ENCODE peak calls at places on chromosomes 12 and 14, in eight cellular contexts. One of them, this sample, is unnamed.

GRCh38 chr14:89351958-89352404 is 65.1 kb downstream of the FOXN3 start:
- DNase-seq in cardiac fibroblast: no peak
- DNase-seq in right lobe of liver: no peak
- DNase-seq in HTR-8/SVneo: no peak
- DNase-seq in stimulated activated CD4-positive, alpha-beta T cell treated with anti-CD3 and anti-CD28 coated beads, Interleukin-1b, Interleukin-23, amount 100 ng/mL, for 24 hours: no peak
- DNase-seq in progenitor cell of endocrine pancreas: no peak
- DNase-seq in central memory CD4-positive, alpha-beta T cell: no peak
- DNase-seq in T-cell: no peak
- DNase-seq in this sample: peak; percentile 38

GRCh38 chr12:56836317-56836716 is 73.2 kb downstream of the HSD17B6 start:
- DNase-seq in central memory CD4-positive, alpha-beta T cell: no peak
- DNase-seq in HTR-8/SVneo: no peak
- DNase-seq in T-cell: no peak
- DNase-seq in cardiac fibroblast: peak; percentile 68
- DNase-seq in progenitor cell of endocrine pancreas: no peak
- DNase-seq in right lobe of liver: no peak
- DNase-seq in stimulated activated CD4-positive, alpha-beta T cell treated with anti-CD3 and anti-CD28 coated beads, Interleukin-1b, Interleukin-23, amount 100 ng/mL, for 24 hours: no peak
- DNase-seq in this sample: no peak

GRCh38 chr12:100128509-100128908 is 14.2 kb downstream of the BLTP3B start:
- DNase-seq in cardiac fibroblast: peak; percentile 73
- DNase-seq in central memory CD4-positive, alpha-beta T cell: no peak
- DNase-seq in right lobe of liver: no peak
- DNase-seq in stimulated activated CD4-positive, alpha-beta T cell treated with anti-CD3 and anti-CD28 coated beads, Interleukin-1b, Interleukin-23, amount 100 ng/mL, for 24 hours: no peak
- DNase-seq in progenitor cell of endocrine pancreas: no peak
- DNase-seq in HTR-8/SVneo: peak; percentile 23
- DNase-seq in T-cell: no peak
- DNase-seq in this sample: no peak

GRCh38 chr14:94974893-94975292 is 182.4 kb downstream of the DICER1 start:
- DNase-seq in right lobe of liver: no peak
- DNase-seq in T-cell: no peak
- DNase-seq in HTR-8/SVneo: no peak
- DNase-seq in progenitor cell of endocrine pancreas: no peak
- DNase-seq in cardiac fibroblast: no peak
- DNase-seq in stimulated activated CD4-positive, alpha-beta T cell treated with anti-CD3 and anti-CD28 coated beads, Interleukin-1b, Interleukin-23, amount 100 ng/mL, for 24 hours: no peak
- DNase-seq in central memory CD4-positive, alpha-beta T cell: no peak
- DNase-seq in this sample: no peak

GRCh38 chr12:57430117-57430930 is 519 bp downstream of the R3HDM2 start:
- DNase-seq in HTR-8/SVneo: no peak
- DNase-seq in T-cell: no peak
- DNase-seq in cardiac fibroblast: peak; percentile 47
- DNase-seq in right lobe of liver: peak; percentile 70
- DNase-seq in stimulated activated CD4-positive, alpha-beta T cell treated with anti-CD3 and anti-CD28 coated beads, Interleukin-1b, Interleukin-23, amount 100 ng/mL, for 24 hours: no peak
- DNase-seq in central memory CD4-positive, alpha-beta T cell: peak; percentile 46
- DNase-seq in progenitor cell of endocrine pancreas: peak; percentile 49
- DNase-seq in this sample: peak; percentile 21

GRCh38 chr12:51549637-51550036 is 41.4 kb upstream of the SCN8A start:
- DNase-seq in stimulated activated CD4-positive, alpha-beta T cell treated with anti-CD3 and anti-CD28 coated beads, Interleukin-1b, Interleukin-23, amount 100 ng/mL, for 24 hours: no peak
- DNase-seq in right lobe of liver: no peak
- DNase-seq in progenitor cell of endocrine pancreas: no peak
- DNase-seq in HTR-8/SVneo: no peak
- DNase-seq in cardiac fibroblast: no peak
- DNase-seq in central memory CD4-positive, alpha-beta T cell: no peak
- DNase-seq in T-cell: no peak
- DNase-seq in this sample: no peak

GRCh38 chr12:123444396-123445026 is 8.0 kb upstream of the RILPL2 start:
- DNase-seq in T-cell: no peak
- DNase-seq in central memory CD4-positive, alpha-beta T cell: no peak
- DNase-seq in cardiac fibroblast: peak; percentile 93
- DNase-seq in progenitor cell of endocrine pancreas: no peak
- DNase-seq in HTR-8/SVneo: no peak
- DNase-seq in right lobe of liver: no peak
- DNase-seq in stimulated activated CD4-positive, alpha-beta T cell treated with anti-CD3 and anti-CD28 coated beads, Interleukin-1b, Interleukin-23, amount 100 ng/mL, for 24 hours: no peak
- DNase-seq in this sample: no peak

GRCh38 chr12:80183939-80184338 is 84.6 kb downstream of the OTOGL start:
- DNase-seq in HTR-8/SVneo: no peak
- DNase-seq in T-cell: no peak
- DNase-seq in stimulated activated CD4-positive, alpha-beta T cell treated with anti-CD3 and anti-CD28 coated beads, Interleukin-1b, Interleukin-23, amount 100 ng/mL, for 24 hours: no peak
- DNase-seq in cardiac fibroblast: peak; percentile 33
- DNase-seq in progenitor cell of endocrine pancreas: no peak
- DNase-seq in central memory CD4-positive, alpha-beta T cell: no peak
- DNase-seq in right lobe of liver: no peak
- DNase-seq in this sample: no peak